ENCODE peak calls at places on chromosomes 13 and 19, in nine cellular contexts. T is A549, H is tibial nerve, O is body of pancreas, D is uterus, N is heart left ventricle, J is adrenal gland, E is upper lobe of left lung, Q is IMR-90. F is an unnamed sample.

GRCh38 chr13:29474991-29475390 is 120.5 kb downstream of the SLC7A1 start:
- DNase-seq in T (no peak), H (no peak), O (no peak), D (no peak), N (no peak), J (no peak), E (no peak), Q (peak; percentile 91), F (no peak)

GRCh38 chr13:31930901-31931522 is 100.6 kb upstream of the FRY start:
- DNase-seq in T (no peak), H (no peak), O (no peak), D (no peak), N (no peak), J (no peak), E (no peak), Q (no peak), F (no peak)

GRCh38 chr19:14349426-14349825 is 31.8 kb upstream of the ADGRE5 start:
- DNase-seq in T (no peak), H (no peak), O (no peak), D (no peak), N (no peak), J (no peak), E (no peak), Q (no peak), F (no peak)

GRCh38 chr13:111219306-111219705 is 101.1 kb upstream of the TEX29 start:
- DNase-seq in T (no peak), H (no peak), O (peak; percentile 35), D (no peak), N (peak; percentile 49), J (no peak), E (no peak), Q (peak; percentile 88), F (no peak)

GRCh38 chr19:38361633-38362075 is 12.7 kb upstream of the PSMD8 start:
- DNase-seq in T (peak; percentile 99), H (peak; percentile 19), O (peak; percentile 77), D (peak; percentile 49), N (peak; percentile 83), J (peak; percentile 80), E (peak; percentile 80), Q (peak; percentile 57), F (no peak)

GRCh38 chr19:34171877-34172660 is at the start of gene LSM14A:
- DNase-seq in T (peak; percentile 98), H (peak; percentile 89), O (peak; percentile 93), D (peak; percentile 90), N (peak; percentile 94), J (peak; percentile 92), E (peak; percentile 95), Q (peak; percentile 89), F (peak; percentile 90)

GRCh38 chr19:12289790-12290065 is 5.0 kb downstream of the ZNF44 start:
- DNase-seq in T (no peak), H (no peak), O (no peak), D (no peak), N (no peak), J (no peak), E (no peak), Q (no peak), F (no peak)

GRCh38 chr19:18385359-18385674 is 641 bp upstream of the GDF15 start:
- DNase-seq in T (no peak), H (no peak), O (no peak), D (no peak), N (no peak), J (no peak), E (no peak), Q (no peak), F (no peak)

GRCh38 chr13:51717786-51718398 is 86.1 kb downstream of the DHRS12 start:
- DNase-seq in T (no peak), H (no peak), O (no peak), D (no peak), N (no peak), J (no peak), E (no peak), Q (peak; percentile 22), F (no peak)

GRCh38 chr19:40267601-40267997 is 17.5 kb downstream of the AKT2 start:
- DNase-seq in T (no peak), H (no peak), O (no peak), D (no peak), N (no peak), J (no peak), E (no peak), Q (no peak), F (no peak)

GRCh38 chr19:33301011-33301899 is 1.1 kb downstream of the CEBPA start:
- DNase-seq in T (no peak), H (no peak), O (peak; percentile 45), D (no peak), N (no peak), J (no peak), E (no peak), Q (no peak), F (peak; percentile 86)

GRCh38 chr19:40687525-40688016 is 2.9 kb downstream of the NUMBL start:
- DNase-seq in T (no peak), H (peak; percentile 98), O (peak; percentile 48), D (peak; percentile 85), N (peak; percentile 75), J (peak; percentile 39), E (peak; percentile 48), Q (peak; percentile 86), F (peak; percentile 94)

GRCh38 chr19:8697671-8698432 is 743 bp downstream of the ACTL9 start:
- DNase-seq in T (no peak), H (no peak), O (no peak), D (no peak), N (no peak), J (no peak), E (no peak), Q (no peak), F (peak; percentile 82)

GRCh38 chr19:39398297-39398864 is 7.2 kb downstream of the MED29 start:
- DNase-seq in T (peak; percentile 84), H (peak; percentile 72), O (peak; percentile 50), D (peak; percentile 70), N (peak; percentile 69), J (peak; percentile 67), E (peak; percentile 89), Q (peak; percentile 84), F (peak; percentile 95)

DNA sequence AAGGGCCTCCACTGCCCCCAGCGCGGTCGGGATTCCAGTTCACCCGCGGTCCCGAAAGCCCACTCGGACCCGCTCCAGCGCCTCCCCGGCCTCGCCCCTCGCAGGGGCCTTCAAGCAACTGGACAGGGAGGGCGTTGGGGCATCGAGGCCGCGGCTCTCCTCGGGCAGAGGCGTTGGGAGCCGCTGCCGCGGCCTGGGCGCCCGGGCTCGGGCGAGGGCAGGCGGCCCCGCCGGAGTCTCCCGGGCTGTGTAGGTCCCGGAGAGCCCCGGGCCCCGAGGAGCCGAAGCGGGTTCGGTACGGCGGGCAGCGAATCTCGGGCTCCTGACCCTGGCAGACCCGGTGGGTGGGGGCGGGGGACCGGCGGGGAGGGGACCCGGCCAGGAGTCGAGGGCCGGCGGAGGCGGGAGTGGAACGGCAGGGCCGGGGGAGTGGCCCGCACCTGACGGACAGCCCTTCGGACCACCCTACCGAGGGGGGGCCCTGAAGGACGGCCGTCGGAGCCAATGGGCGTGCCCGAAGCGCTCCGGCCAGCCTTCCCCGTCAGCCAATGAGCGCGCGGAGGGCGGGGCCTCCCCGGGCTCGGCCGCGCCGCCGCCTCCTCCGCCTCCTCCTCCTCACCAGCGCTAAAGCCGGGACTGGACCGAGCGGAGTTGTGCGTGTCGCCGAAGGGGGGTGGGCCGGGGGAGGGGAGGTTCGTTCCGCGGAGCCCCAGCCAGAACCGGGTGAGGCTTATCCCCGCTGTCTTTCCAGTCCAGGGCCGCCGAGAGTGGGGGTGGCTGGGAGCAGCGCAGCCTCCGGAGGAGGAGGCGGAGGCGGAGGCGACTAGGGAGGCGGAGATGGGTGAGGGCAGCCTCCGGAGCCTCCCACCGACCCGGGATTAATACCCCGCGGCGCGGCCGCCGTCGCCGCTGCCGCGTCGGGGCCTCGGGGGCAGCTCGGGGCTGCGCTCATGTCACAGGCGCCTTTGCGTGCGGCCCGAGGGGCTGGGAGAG is at the start of gene ZMYM2:
- DNase-seq in T (peak; percentile 82), H (peak; percentile 94), O (peak; percentile 99), D (peak; percentile 98), N (peak; percentile 99), J (peak; percentile 99), E (peak; percentile 99), Q (peak; percentile 95), F (peak; percentile 99)
- TF ChIP-seq POLR2A in T (peak; percentile 27), H (peak; percentile 66), O (peak; percentile 89), D (peak; percentile 77), N (peak; percentile 11), J (peak; percentile 89), E (peak; percentile 54), Q (peak; percentile 77), F (no peak)

GRCh38 chr19:6958786-6959185 is 62.4 kb downstream of the MBD3L2B start:
- DNase-seq in T (no peak), H (no peak), O (no peak), D (no peak), N (no peak), J (no peak), E (peak; percentile 22), Q (no peak), F (no peak)
- H3K27ac ChIP-seq in T (no peak overlapping the region), H (no peak overlapping the region), O (no peak overlapping the region), D (no peak overlapping the region), N (no peak overlapping the region), J (no peak overlapping the region), E (no peak overlapping the region), Q (no peak overlapping the region), F (no peak overlapping the region)

DNA sequence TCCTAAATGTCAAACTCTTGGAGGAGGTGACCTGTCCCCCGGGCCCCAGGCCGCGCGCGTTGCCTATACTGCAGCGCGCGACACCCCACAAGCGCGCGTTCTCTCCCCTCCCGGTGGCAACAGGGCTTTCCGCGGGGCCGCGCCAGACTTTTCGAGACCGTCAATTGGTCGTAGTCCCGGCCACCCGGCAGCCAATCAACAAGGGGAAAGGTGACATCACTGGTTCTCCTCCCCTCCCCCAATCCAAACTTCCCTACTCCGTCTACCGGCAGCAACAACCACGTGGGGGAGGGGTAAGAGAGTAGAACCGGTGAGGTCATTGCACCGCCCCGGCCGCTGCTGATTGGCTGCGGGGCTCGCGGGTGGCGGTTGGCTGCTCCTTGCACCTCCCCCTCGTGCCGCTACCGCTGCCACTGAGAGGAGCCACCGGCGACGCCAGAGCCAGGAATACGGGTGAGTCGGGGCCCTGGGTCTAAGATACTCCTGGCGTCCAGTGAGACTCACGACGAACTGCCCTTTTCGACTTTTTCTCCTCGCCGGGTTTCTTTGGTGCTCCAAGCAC is 829 bp upstream of the CIC start:
- DNase-seq in T (peak; percentile 100), H (peak; percentile 100), O (peak; percentile 100), D (peak; percentile 100), N (peak; percentile 100), J (peak; percentile 100), E (peak; percentile 99), Q (peak; percentile 99), F (peak; percentile 100)
- TF ChIP-seq POLR2A in T (peak; percentile 58), H (peak; percentile 98), O (peak; percentile 97), D (peak; percentile 96), N (no peak), J (peak; percentile 86), E (peak; percentile 40), Q (peak; percentile 79), F (no peak)

DNA sequence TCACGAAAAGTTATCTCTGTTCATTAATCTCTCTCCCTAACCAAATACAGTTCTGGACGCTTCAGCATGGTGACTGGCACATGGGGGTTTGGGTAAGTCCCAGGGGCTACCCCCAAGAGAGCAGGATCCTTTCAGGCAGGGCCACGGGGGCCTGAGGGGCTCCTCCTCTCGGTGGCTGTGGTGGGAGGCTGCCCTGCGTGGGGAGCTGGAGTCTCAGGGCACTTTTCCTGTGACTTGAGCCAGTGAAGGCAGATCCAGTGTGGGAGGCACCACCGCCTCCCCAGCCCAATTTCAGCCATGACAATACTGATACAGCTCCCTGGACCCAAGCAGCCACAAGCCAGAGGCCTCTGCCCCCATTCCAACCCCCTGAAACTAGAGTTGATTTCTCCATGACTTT is 952 bp upstream of the SBNO2 start:
- DNase-seq in T (no peak), H (no peak), O (no peak), D (no peak), N (no peak), J (peak; percentile 10), E (no peak), Q (no peak), F (no peak)
- H3K27ac ChIP-seq in T (peak overlapping the region; percentile 100), H (no peak overlapping the region), O (no peak overlapping the region), D (no peak overlapping the region), N (no peak overlapping the region), J (no peak overlapping the region), E (peak overlapping the region; percentile 21), Q (no peak overlapping the region), F (peak overlapping the region; percentile 95)

GRCh38 chr13:73365240-73365639 is 306.4 kb downstream of the KLF5 start:
- DNase-seq in T (peak; percentile 15), H (no peak), O (no peak), D (no peak), N (no peak), J (no peak), E (no peak), Q (no peak), F (no peak)
- TF ChIP-seq POLR2A in T (no peak), H (no peak), O (no peak), D (no peak), N (no peak), J (no peak), E (no peak), Q (no peak), F (no peak)